ENCODE peak calls at places on chromosomes 11 and 22, in four cellular contexts. G, P, H and Q are unnamed samples. For H3K4me1, the result is how much of the 10 kb centered on the place peaks cover.

GRCh38 chr22:50027639-50028537 is 15.3 kb upstream of the IL17REL start:
- DNase-seq in P (no peak), H (peak), G (no peak), Q (peak)

GRCh38 chr11:103682318-103683184 is 353.9 kb upstream of the DDI1 start:
- DNase-seq in G (peak), P (peak), H (peak), Q (peak)

GRCh38 chr22:33519140-33519973 is 400.9 kb downstream of the LARGE1 start:
- DNase-seq in G (no peak), H (peak), P (no peak), Q (peak)

GRCh38 chr22:32723632-32724031 is 77.9 kb upstream of the TIMP3 start:
- DNase-seq in G (no peak), H (peak), P (peak), Q (no peak)

GRCh38 chr22:21917959-21918261 is 34.7 kb downstream of the PPM1F start:
- DNase-seq in H (no peak), G (no peak), P (no peak), Q (no peak)

GRCh38 chr11:34650528-34650927 is 29.6 kb downstream of the EHF start:
- DNase-seq in P (no peak), H (peak), G (no peak), Q (no peak)

GRCh38 chr11:57778318-57779037 is 16.9 kb downstream of the CTNND1 start:
- DNase-seq in P (peak), H (peak), G (peak), Q (peak)

GRCh38 chr11:85086511-85087284 is 540.4 kb downstream of the DLG2 start:
- DNase-seq in H (peak), P (no peak), G (no peak), Q (peak)

GRCh38 chr22:38205261-38206128 is 3.7 kb downstream of the MAFF start:
- DNase-seq in H (peak), P (no peak), G (peak), Q (no peak)

GRCh38 chr11:12535321-12535720 is 138.9 kb upstream of the TEAD1 start:
- DNase-seq in G (no peak), H (no peak), P (no peak), Q (no peak)

GRCh38 chr22:37640591-37641250 is 1.3 kb downstream of the SH3BP1 start:
- DNase-seq in H (no peak), G (no peak), P (no peak), Q (no peak)

GRCh38 chr11:133162228-133162627 is 370.1 kb downstream of the OPCML start:
- DNase-seq in H (no peak), G (no peak), P (no peak), Q (no peak)

GRCh38 chr11:111301004-111301839 is 2.9 kb downstream of the POU2AF3 start:
- DNase-seq in P (no peak), G (no peak), H (no peak), Q (no peak)

GRCh38 chr22:39381009-39381755 is 18.4 kb upstream of the TAB1 start:
- DNase-seq in H (no peak), G (no peak), P (no peak), Q (no peak)

DNA sequence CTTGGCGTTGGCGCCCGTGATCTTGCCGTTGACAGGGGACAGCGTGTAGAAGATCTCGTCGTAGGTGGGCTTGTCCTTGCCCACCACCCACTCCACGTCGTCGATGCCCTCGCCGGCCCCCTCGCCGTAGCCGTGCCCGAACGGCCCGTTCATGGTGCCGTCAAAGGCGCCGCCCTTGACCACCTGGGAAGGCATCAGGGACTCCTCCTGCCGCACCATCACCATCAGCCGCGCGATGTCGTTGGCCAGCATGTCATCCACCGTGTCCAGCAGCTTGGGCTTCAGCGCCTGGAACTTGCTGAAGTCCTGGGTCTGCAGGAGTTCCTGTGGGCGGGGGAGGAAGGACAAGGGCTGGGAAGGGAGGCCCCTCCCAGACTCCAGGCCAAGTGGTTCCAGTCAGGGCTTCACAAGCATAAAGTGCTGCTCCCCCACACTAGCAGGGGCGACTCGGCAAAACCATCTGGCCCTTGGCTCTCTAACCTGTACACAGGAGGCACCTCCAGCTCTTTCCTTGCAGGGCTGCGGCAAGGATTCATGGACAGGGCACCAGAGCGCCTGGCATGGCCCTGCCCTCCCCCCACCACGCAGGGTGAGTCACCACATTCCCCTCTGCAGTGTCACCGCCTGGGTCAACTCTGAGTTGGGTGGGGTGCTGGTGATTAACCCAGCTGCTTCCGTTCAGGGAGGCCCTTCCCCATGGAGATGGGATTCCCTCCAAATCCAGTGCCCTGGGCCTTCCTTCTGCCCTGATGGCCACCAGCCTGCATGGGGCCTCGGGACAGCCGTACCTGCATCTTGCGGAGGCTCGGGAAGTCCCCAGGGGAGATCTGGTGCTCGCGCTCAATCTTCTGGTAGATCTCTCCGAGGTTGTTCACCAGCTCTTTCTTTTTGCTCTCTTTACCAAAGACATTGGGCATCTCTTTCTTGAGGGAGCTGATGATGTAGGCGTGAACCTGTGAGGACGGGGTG is 10.4 kb upstream of the CDC42BPG start:
- DNase-seq in G (peak), P (no peak), H (peak), Q (peak)
- H3K4me1 ChIP-seq in G (under half), P (under half), H (under half), Q (half or more)

GRCh38 chr22:23115369-23115768 is 26.4 kb downstream of the RSPH14 start:
- DNase-seq in G (no peak), H (no peak), P (no peak), Q (no peak)
- H3K4me1 ChIP-seq in G (under half), H (under half), P (under half), Q (under half)

DNA sequence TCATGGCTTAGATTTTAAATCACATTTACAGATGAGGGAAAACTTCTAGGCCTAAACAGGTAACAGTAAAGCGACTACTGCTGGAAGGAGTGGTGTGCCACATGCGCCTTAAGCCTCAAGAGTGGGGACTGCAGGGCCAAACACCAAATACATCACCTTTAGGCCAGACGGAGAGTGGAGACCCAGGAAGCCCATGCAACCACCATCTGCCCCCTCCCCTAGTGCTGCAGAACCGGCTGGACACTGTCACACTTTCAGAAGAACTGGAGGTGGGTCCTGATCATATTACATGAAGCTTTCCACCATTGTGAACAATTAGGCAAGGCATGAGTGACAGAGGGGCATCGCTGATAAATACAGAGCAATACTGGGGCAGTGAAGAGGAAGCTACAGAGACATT is 28.9 kb downstream of the SLC25A18 start:
- DNase-seq in G (no peak), H (no peak), P (no peak), Q (no peak)
- H3K4me1 ChIP-seq in G (under half), H (under half), P (under half), Q (under half)

GRCh38 chr11:130389315-130389935 is 39.0 kb downstream of the ADAMTS8 start:
- DNase-seq in H (no peak), G (no peak), P (peak), Q (no peak)

GRCh38 chr11:130390071-130390758 is 38.2 kb downstream of the ADAMTS8 start:
- DNase-seq in G (peak), H (peak), P (no peak), Q (peak)

GRCh38 chr11:130388607-130389205 is 39.7 kb downstream of the ADAMTS8 start:
- DNase-seq in G (no peak), H (peak), P (peak), Q (no peak)

GRCh38 chr11:130396965-130397364 is 31.4 kb downstream of the ADAMTS8 start:
- DNase-seq in H (no peak), P (no peak), G (no peak), Q (no peak)

DNA sequence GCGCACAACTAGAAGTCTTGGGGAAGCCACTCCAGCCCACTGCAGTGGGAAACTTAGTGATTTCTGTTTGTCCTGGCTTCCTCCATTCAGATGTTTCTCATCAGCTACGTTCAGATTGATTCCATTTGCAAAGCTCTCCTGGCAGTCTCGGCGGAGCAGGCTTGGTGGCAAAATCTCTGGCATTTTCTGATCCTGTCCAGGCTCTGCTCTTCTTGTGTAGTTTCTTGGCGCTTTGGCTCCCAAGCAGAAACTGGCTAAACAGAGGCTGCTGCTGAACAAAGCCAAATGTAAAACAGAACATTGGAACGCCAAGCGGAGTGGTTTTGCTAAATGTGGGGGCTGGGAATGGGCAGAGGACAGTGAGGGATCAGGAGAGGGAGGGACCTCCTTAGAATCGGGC is 36.7 kb downstream of the ADAMTS8 start:
- DNase-seq in G (no peak), H (no peak), P (no peak), Q (no peak)
- H3K4me1 ChIP-seq in G (under half), H (under half), P (under half), Q (under half)

DNA sequence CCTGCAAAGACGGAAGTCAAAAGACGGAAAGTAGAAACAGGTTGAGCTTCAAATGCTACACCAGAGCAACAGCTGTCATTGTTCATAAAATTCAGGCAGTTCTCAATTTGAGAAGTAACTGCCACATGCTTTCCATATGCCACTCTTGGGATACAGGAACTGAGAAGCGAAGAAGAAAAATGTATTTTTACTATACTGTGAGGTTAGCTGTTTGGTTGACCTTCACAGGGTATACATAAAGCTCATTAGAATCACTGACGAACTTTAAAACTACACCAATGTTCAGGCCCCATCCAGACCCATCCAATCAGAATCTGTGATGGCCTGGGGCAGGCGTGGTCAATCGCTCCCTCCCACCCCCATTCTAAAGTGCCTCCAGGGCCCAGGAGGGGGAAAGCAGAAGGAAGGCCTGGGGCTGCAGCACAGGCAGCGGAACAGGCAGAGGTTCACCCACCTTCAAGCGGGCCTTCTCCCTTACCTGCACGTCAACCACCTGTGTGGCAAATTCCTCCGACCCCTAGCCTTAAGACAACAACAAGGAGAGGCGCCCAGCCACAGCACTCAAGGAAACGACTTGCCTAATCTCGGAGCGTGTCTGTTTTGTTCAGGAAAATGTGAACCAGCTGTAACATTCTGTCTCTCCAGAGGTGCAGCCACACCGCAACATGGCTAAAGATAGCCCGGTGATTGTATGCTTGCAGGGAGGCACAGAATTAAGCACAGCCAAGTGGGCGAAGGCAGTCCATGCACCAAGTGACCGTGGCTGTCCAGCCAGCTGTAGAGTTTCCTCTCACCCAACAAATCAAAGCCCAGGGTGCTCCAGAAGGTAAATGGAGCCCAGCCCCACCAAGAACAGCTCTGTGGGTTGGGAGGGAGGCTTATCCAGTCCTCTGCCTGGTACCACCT is 82.6 kb downstream of the MICAL3 start:
- DNase-seq in G (no peak), P (no peak), H (no peak), Q (no peak)
- H3K4me1 ChIP-seq in G (under half), P (under half), H (under half), Q (under half)

DNA sequence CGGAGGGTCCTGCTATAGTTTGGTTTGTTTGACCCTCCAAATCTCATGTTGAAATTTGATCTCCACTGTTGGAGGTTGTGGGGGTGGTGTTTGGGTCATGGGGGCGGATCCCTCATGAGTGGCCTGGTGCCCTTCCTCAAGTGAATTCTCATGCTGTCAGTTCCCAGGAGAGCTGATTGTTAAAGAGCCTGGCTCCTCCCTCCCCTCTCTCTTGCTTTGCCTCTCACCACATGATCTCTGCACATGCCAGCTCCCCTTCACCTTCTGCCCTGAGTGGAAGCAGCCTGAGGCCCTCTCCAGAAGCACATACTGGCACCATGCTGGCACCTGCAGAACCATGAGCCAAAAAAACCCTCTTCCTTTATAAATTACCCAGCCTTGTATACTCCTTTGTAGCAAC is 7.1 kb downstream of the TSPAN18 start:
- DNase-seq in P (no peak), H (no peak), G (no peak), Q (no peak)
- H3K4me1 ChIP-seq in P (under half), H (under half), G (under half), Q (under half)

GRCh38 chr22:23243006-23243573 is 62.8 kb downstream of the BCR start:
- DNase-seq in P (peak), H (no peak), G (no peak), Q (no peak)
- H3K4me1 ChIP-seq in P (under half), H (under half), G (under half), Q (under half)